ENCODE peak calls at places on chromosomes 5 and 9, in nine cellular contexts. One of them, this sample, is unnamed.

GRCh38 chr9:109014267-109015025 is 1.1 kb upstream of the CTNNAL1 start:
- DNase-seq in activated naive CD8-positive, alpha-beta T cell treated with anti-CD3 and anti-CD28 coated beads for 36 hours: no peak
- DNase-seq in coronary artery: peak; percentile 74
- DNase-seq in GM12865: no peak
- DNase-seq in memory B cell: no peak
- DNase-seq in progenitor cell of endocrine pancreas: no peak
- DNase-seq in stimulated activated CD8-positive, alpha-beta memory T cell treated with anti-CD3 and anti-CD28 coated beads, Interleukin-15, amount 100 ng/mL, for 1 hour: no peak
- DNase-seq in AG08395: peak; percentile 32
- DNase-seq in HuH-7: no peak
- DNase-seq in this sample: no peak

GRCh38 chr9:91241909-91242308 is 119.8 kb downstream of the AUH start:
- DNase-seq in coronary artery: no peak
- DNase-seq in activated naive CD8-positive, alpha-beta T cell treated with anti-CD3 and anti-CD28 coated beads for 36 hours: no peak
- DNase-seq in memory B cell: no peak
- DNase-seq in HuH-7: no peak
- DNase-seq in progenitor cell of endocrine pancreas: no peak
- DNase-seq in AG08395: no peak
- DNase-seq in GM12865: no peak
- DNase-seq in stimulated activated CD8-positive, alpha-beta memory T cell treated with anti-CD3 and anti-CD28 coated beads, Interleukin-15, amount 100 ng/mL, for 1 hour: no peak
- DNase-seq in this sample: no peak

GRCh38 chr9:35380619-35381018 is 109.3 kb upstream of the RUSC2 start:
- DNase-seq in memory B cell: no peak
- DNase-seq in HuH-7: no peak
- DNase-seq in AG08395: no peak
- DNase-seq in progenitor cell of endocrine pancreas: no peak
- DNase-seq in coronary artery: no peak
- DNase-seq in GM12865: no peak
- DNase-seq in activated naive CD8-positive, alpha-beta T cell treated with anti-CD3 and anti-CD28 coated beads for 36 hours: no peak
- DNase-seq in stimulated activated CD8-positive, alpha-beta memory T cell treated with anti-CD3 and anti-CD28 coated beads, Interleukin-15, amount 100 ng/mL, for 1 hour: no peak
- DNase-seq in this sample: no peak

GRCh38 chr9:88420227-88420626 is 32.0 kb downstream of the SPIN1 start:
- DNase-seq in coronary artery: no peak
- DNase-seq in GM12865: no peak
- DNase-seq in stimulated activated CD8-positive, alpha-beta memory T cell treated with anti-CD3 and anti-CD28 coated beads, Interleukin-15, amount 100 ng/mL, for 1 hour: no peak
- DNase-seq in HuH-7: no peak
- DNase-seq in activated naive CD8-positive, alpha-beta T cell treated with anti-CD3 and anti-CD28 coated beads for 36 hours: no peak
- DNase-seq in memory B cell: no peak
- DNase-seq in progenitor cell of endocrine pancreas: no peak
- DNase-seq in AG08395: no peak
- DNase-seq in this sample: no peak

GRCh38 chr9:27528886-27529315 is 713 bp downstream of the MOB3B start:
- DNase-seq in stimulated activated CD8-positive, alpha-beta memory T cell treated with anti-CD3 and anti-CD28 coated beads, Interleukin-15, amount 100 ng/mL, for 1 hour: no peak
- DNase-seq in HuH-7: peak; percentile 42
- DNase-seq in GM12865: peak; percentile 56
- DNase-seq in coronary artery: peak; percentile 83
- DNase-seq in AG08395: no peak
- DNase-seq in memory B cell: peak; percentile 58
- DNase-seq in progenitor cell of endocrine pancreas: peak; percentile 26
- DNase-seq in activated naive CD8-positive, alpha-beta T cell treated with anti-CD3 and anti-CD28 coated beads for 36 hours: peak; percentile 69
- DNase-seq in this sample: peak; percentile 65

GRCh38 chr5:86977185-86977584 is 290.5 kb upstream of the RASA1 start:
- DNase-seq in activated naive CD8-positive, alpha-beta T cell treated with anti-CD3 and anti-CD28 coated beads for 36 hours: no peak
- DNase-seq in memory B cell: no peak
- DNase-seq in progenitor cell of endocrine pancreas: no peak
- DNase-seq in GM12865: no peak
- DNase-seq in stimulated activated CD8-positive, alpha-beta memory T cell treated with anti-CD3 and anti-CD28 coated beads, Interleukin-15, amount 100 ng/mL, for 1 hour: no peak
- DNase-seq in AG08395: peak; percentile 4
- DNase-seq in coronary artery: no peak
- DNase-seq in HuH-7: no peak
- DNase-seq in this sample: no peak

GRCh38 chr5:128574041-128574440 is 36.0 kb upstream of the FBN2 start:
- DNase-seq in HuH-7: no peak
- DNase-seq in activated naive CD8-positive, alpha-beta T cell treated with anti-CD3 and anti-CD28 coated beads for 36 hours: no peak
- DNase-seq in coronary artery: no peak
- DNase-seq in stimulated activated CD8-positive, alpha-beta memory T cell treated with anti-CD3 and anti-CD28 coated beads, Interleukin-15, amount 100 ng/mL, for 1 hour: no peak
- DNase-seq in memory B cell: no peak
- DNase-seq in AG08395: no peak
- DNase-seq in GM12865: no peak
- DNase-seq in progenitor cell of endocrine pancreas: no peak
- DNase-seq in this sample: no peak

GRCh38 chr5:135033866-135034185 is 202 bp downstream of the PITX1 start:
- DNase-seq in progenitor cell of endocrine pancreas: no peak
- DNase-seq in GM12865: peak; percentile 37
- DNase-seq in activated naive CD8-positive, alpha-beta T cell treated with anti-CD3 and anti-CD28 coated beads for 36 hours: no peak
- DNase-seq in memory B cell: no peak
- DNase-seq in AG08395: peak; percentile 47
- DNase-seq in stimulated activated CD8-positive, alpha-beta memory T cell treated with anti-CD3 and anti-CD28 coated beads, Interleukin-15, amount 100 ng/mL, for 1 hour: no peak
- DNase-seq in coronary artery: no peak
- DNase-seq in HuH-7: no peak
- DNase-seq in this sample: no peak

GRCh38 chr9:107438211-107439030 is 51.1 kb downstream of the KLF4 start:
- DNase-seq in stimulated activated CD8-positive, alpha-beta memory T cell treated with anti-CD3 and anti-CD28 coated beads, Interleukin-15, amount 100 ng/mL, for 1 hour: no peak
- DNase-seq in activated naive CD8-positive, alpha-beta T cell treated with anti-CD3 and anti-CD28 coated beads for 36 hours: no peak
- DNase-seq in coronary artery: no peak
- DNase-seq in HuH-7: no peak
- DNase-seq in progenitor cell of endocrine pancreas: no peak
- DNase-seq in memory B cell: no peak
- DNase-seq in AG08395: no peak
- DNase-seq in GM12865: no peak
- DNase-seq in this sample: no peak

GRCh38 chr5:9589049-9589835 is 40.9 kb downstream of the TAS2R1 start:
- DNase-seq in progenitor cell of endocrine pancreas: no peak
- DNase-seq in memory B cell: no peak
- DNase-seq in AG08395: no peak
- DNase-seq in stimulated activated CD8-positive, alpha-beta memory T cell treated with anti-CD3 and anti-CD28 coated beads, Interleukin-15, amount 100 ng/mL, for 1 hour: no peak
- DNase-seq in GM12865: no peak
- DNase-seq in activated naive CD8-positive, alpha-beta T cell treated with anti-CD3 and anti-CD28 coated beads for 36 hours: no peak
- DNase-seq in coronary artery: no peak
- DNase-seq in HuH-7: no peak
- DNase-seq in this sample: no peak

GRCh38 chr5:14532180-14532579 is 49.4 kb upstream of the OTULINL start:
- DNase-seq in coronary artery: no peak
- DNase-seq in activated naive CD8-positive, alpha-beta T cell treated with anti-CD3 and anti-CD28 coated beads for 36 hours: no peak
- DNase-seq in HuH-7: no peak
- DNase-seq in stimulated activated CD8-positive, alpha-beta memory T cell treated with anti-CD3 and anti-CD28 coated beads, Interleukin-15, amount 100 ng/mL, for 1 hour: no peak
- DNase-seq in AG08395: no peak
- DNase-seq in progenitor cell of endocrine pancreas: no peak
- DNase-seq in memory B cell: no peak
- DNase-seq in GM12865: no peak
- DNase-seq in this sample: no peak

GRCh38 chr5:142100307-142100706 is 8.3 kb upstream of the NDFIP1 start:
- DNase-seq in memory B cell: no peak
- DNase-seq in stimulated activated CD8-positive, alpha-beta memory T cell treated with anti-CD3 and anti-CD28 coated beads, Interleukin-15, amount 100 ng/mL, for 1 hour: no peak
- DNase-seq in coronary artery: no peak
- DNase-seq in activated naive CD8-positive, alpha-beta T cell treated with anti-CD3 and anti-CD28 coated beads for 36 hours: no peak
- DNase-seq in HuH-7: no peak
- DNase-seq in AG08395: no peak
- DNase-seq in GM12865: no peak
- DNase-seq in progenitor cell of endocrine pancreas: no peak
- DNase-seq in this sample: no peak

GRCh38 chr5:171709930-171710329 is 75.7 kb upstream of the SMIM23 start:
- DNase-seq in coronary artery: peak; percentile 12
- DNase-seq in memory B cell: no peak
- DNase-seq in progenitor cell of endocrine pancreas: peak; percentile 5
- DNase-seq in HuH-7: no peak
- DNase-seq in AG08395: no peak
- DNase-seq in activated naive CD8-positive, alpha-beta T cell treated with anti-CD3 and anti-CD28 coated beads for 36 hours: no peak
- DNase-seq in stimulated activated CD8-positive, alpha-beta memory T cell treated with anti-CD3 and anti-CD28 coated beads, Interleukin-15, amount 100 ng/mL, for 1 hour: no peak
- DNase-seq in GM12865: no peak
- DNase-seq in this sample: no peak

GRCh38 chr5:153658606-153659005 is 168.1 kb downstream of the GRIA1 start:
- DNase-seq in activated naive CD8-positive, alpha-beta T cell treated with anti-CD3 and anti-CD28 coated beads for 36 hours: no peak
- DNase-seq in HuH-7: no peak
- DNase-seq in memory B cell: no peak
- DNase-seq in stimulated activated CD8-positive, alpha-beta memory T cell treated with anti-CD3 and anti-CD28 coated beads, Interleukin-15, amount 100 ng/mL, for 1 hour: no peak
- DNase-seq in GM12865: no peak
- DNase-seq in progenitor cell of endocrine pancreas: no peak
- DNase-seq in AG08395: no peak
- DNase-seq in coronary artery: no peak
- DNase-seq in this sample: no peak

GRCh38 chr9:79637180-79637925 is 65.6 kb downstream of the TLE4 start:
- DNase-seq in GM12865: no peak
- DNase-seq in stimulated activated CD8-positive, alpha-beta memory T cell treated with anti-CD3 and anti-CD28 coated beads, Interleukin-15, amount 100 ng/mL, for 1 hour: no peak
- DNase-seq in memory B cell: no peak
- DNase-seq in HuH-7: no peak
- DNase-seq in progenitor cell of endocrine pancreas: no peak
- DNase-seq in coronary artery: no peak
- DNase-seq in AG08395: no peak
- DNase-seq in activated naive CD8-positive, alpha-beta T cell treated with anti-CD3 and anti-CD28 coated beads for 36 hours: no peak
- DNase-seq in this sample: no peak

GRCh38 chr9:113985968-113986585 is 92.0 kb downstream of the AMBP start:
- DNase-seq in progenitor cell of endocrine pancreas: no peak
- DNase-seq in HuH-7: no peak
- DNase-seq in AG08395: no peak
- DNase-seq in GM12865: no peak
- DNase-seq in activated naive CD8-positive, alpha-beta T cell treated with anti-CD3 and anti-CD28 coated beads for 36 hours: no peak
- DNase-seq in memory B cell: no peak
- DNase-seq in stimulated activated CD8-positive, alpha-beta memory T cell treated with anti-CD3 and anti-CD28 coated beads, Interleukin-15, amount 100 ng/mL, for 1 hour: no peak
- DNase-seq in coronary artery: no peak
- DNase-seq in this sample: no peak

GRCh38 chr9:109286981-109287380 is 33.9 kb downstream of the EPB41L4B start:
- DNase-seq in memory B cell: no peak
- DNase-seq in HuH-7: no peak
- DNase-seq in GM12865: no peak
- DNase-seq in AG08395: no peak
- DNase-seq in activated naive CD8-positive, alpha-beta T cell treated with anti-CD3 and anti-CD28 coated beads for 36 hours: no peak
- DNase-seq in coronary artery: no peak
- DNase-seq in stimulated activated CD8-positive, alpha-beta memory T cell treated with anti-CD3 and anti-CD28 coated beads, Interleukin-15, amount 100 ng/mL, for 1 hour: no peak
- DNase-seq in progenitor cell of endocrine pancreas: no peak
- DNase-seq in this sample: no peak

GRCh38 chr5:83430130-83431010 is 41.2 kb upstream of the VCAN start:
- DNase-seq in HuH-7: peak; percentile 49
- DNase-seq in activated naive CD8-positive, alpha-beta T cell treated with anti-CD3 and anti-CD28 coated beads for 36 hours: peak; percentile 45
- DNase-seq in coronary artery: no peak
- DNase-seq in stimulated activated CD8-positive, alpha-beta memory T cell treated with anti-CD3 and anti-CD28 coated beads, Interleukin-15, amount 100 ng/mL, for 1 hour: peak; percentile 14
- DNase-seq in memory B cell: peak; percentile 10
- DNase-seq in progenitor cell of endocrine pancreas: peak; percentile 26
- DNase-seq in GM12865: peak; percentile 85
- DNase-seq in AG08395: peak; percentile 54
- DNase-seq in this sample: no peak

GRCh38 chr9:121200346-121200745 is 1.3 kb downstream of the RAB14 start:
- DNase-seq in HuH-7: no peak
- DNase-seq in memory B cell: no peak
- DNase-seq in GM12865: no peak
- DNase-seq in stimulated activated CD8-positive, alpha-beta memory T cell treated with anti-CD3 and anti-CD28 coated beads, Interleukin-15, amount 100 ng/mL, for 1 hour: no peak
- DNase-seq in AG08395: no peak
- DNase-seq in coronary artery: no peak
- DNase-seq in progenitor cell of endocrine pancreas: no peak
- DNase-seq in activated naive CD8-positive, alpha-beta T cell treated with anti-CD3 and anti-CD28 coated beads for 36 hours: no peak
- DNase-seq in this sample: no peak

GRCh38 chr5:122192883-122193496 is 63.6 kb downstream of the ZNF474 start:
- DNase-seq in HuH-7: peak; percentile 15
- DNase-seq in progenitor cell of endocrine pancreas: peak; percentile 24
- DNase-seq in stimulated activated CD8-positive, alpha-beta memory T cell treated with anti-CD3 and anti-CD28 coated beads, Interleukin-15, amount 100 ng/mL, for 1 hour: no peak
- DNase-seq in coronary artery: no peak
- DNase-seq in AG08395: peak; percentile 69
- DNase-seq in GM12865: peak; percentile 68
- DNase-seq in memory B cell: no peak
- DNase-seq in activated naive CD8-positive, alpha-beta T cell treated with anti-CD3 and anti-CD28 coated beads for 36 hours: no peak
- DNase-seq in this sample: no peak

GRCh38 chr5:41093803-41094202 is 22.7 kb upstream of the MROH2B start:
- DNase-seq in HuH-7: no peak
- DNase-seq in GM12865: no peak
- DNase-seq in coronary artery: no peak
- DNase-seq in AG08395: no peak
- DNase-seq in progenitor cell of endocrine pancreas: no peak
- DNase-seq in memory B cell: no peak
- DNase-seq in activated naive CD8-positive, alpha-beta T cell treated with anti-CD3 and anti-CD28 coated beads for 36 hours: no peak
- DNase-seq in stimulated activated CD8-positive, alpha-beta memory T cell treated with anti-CD3 and anti-CD28 coated beads, Interleukin-15, amount 100 ng/mL, for 1 hour: no peak
- DNase-seq in this sample: no peak

GRCh38 chr9:133569891-133570651 is 35.6 kb downstream of the ADAMTSL2 start:
- DNase-seq in AG08395: no peak
- DNase-seq in HuH-7: no peak
- DNase-seq in stimulated activated CD8-positive, alpha-beta memory T cell treated with anti-CD3 and anti-CD28 coated beads, Interleukin-15, amount 100 ng/mL, for 1 hour: no peak
- DNase-seq in progenitor cell of endocrine pancreas: no peak
- DNase-seq in GM12865: no peak
- DNase-seq in activated naive CD8-positive, alpha-beta T cell treated with anti-CD3 and anti-CD28 coated beads for 36 hours: no peak
- DNase-seq in memory B cell: no peak
- DNase-seq in coronary artery: no peak
- DNase-seq in this sample: no peak

GRCh38 chr5:99037668-99038067 is 108.9 kb upstream of the CHD1 start:
- DNase-seq in coronary artery: no peak
- DNase-seq in stimulated activated CD8-positive, alpha-beta memory T cell treated with anti-CD3 and anti-CD28 coated beads, Interleukin-15, amount 100 ng/mL, for 1 hour: peak; percentile 19
- DNase-seq in progenitor cell of endocrine pancreas: no peak
- DNase-seq in memory B cell: peak; percentile 42
- DNase-seq in activated naive CD8-positive, alpha-beta T cell treated with anti-CD3 and anti-CD28 coated beads for 36 hours: peak; percentile 22
- DNase-seq in HuH-7: no peak
- DNase-seq in AG08395: no peak
- DNase-seq in GM12865: peak; percentile 64
- DNase-seq in this sample: no peak

GRCh38 chr9:131382850-131383729 is 10.8 kb upstream of the PRRC2B start:
- DNase-seq in HuH-7: peak; percentile 67
- DNase-seq in progenitor cell of endocrine pancreas: no peak
- DNase-seq in AG08395: peak; percentile 81
- DNase-seq in stimulated activated CD8-positive, alpha-beta memory T cell treated with anti-CD3 and anti-CD28 coated beads, Interleukin-15, amount 100 ng/mL, for 1 hour: no peak
- DNase-seq in memory B cell: no peak
- DNase-seq in activated naive CD8-positive, alpha-beta T cell treated with anti-CD3 and anti-CD28 coated beads for 36 hours: no peak
- DNase-seq in GM12865: no peak
- DNase-seq in coronary artery: no peak
- DNase-seq in this sample: no peak

GRCh38 chr5:116291271-116291670 is 206.4 kb downstream of the COMMD10 start:
- DNase-seq in progenitor cell of endocrine pancreas: no peak
- DNase-seq in memory B cell: no peak
- DNase-seq in coronary artery: no peak
- DNase-seq in HuH-7: no peak
- DNase-seq in stimulated activated CD8-positive, alpha-beta memory T cell treated with anti-CD3 and anti-CD28 coated beads, Interleukin-15, amount 100 ng/mL, for 1 hour: no peak
- DNase-seq in AG08395: no peak
- DNase-seq in activated naive CD8-positive, alpha-beta T cell treated with anti-CD3 and anti-CD28 coated beads for 36 hours: no peak
- DNase-seq in GM12865: no peak
- DNase-seq in this sample: no peak

GRCh38 chr5:850511-851006 is at the start of gene ZDHHC11:
- DNase-seq in AG08395: no peak
- DNase-seq in progenitor cell of endocrine pancreas: no peak
- DNase-seq in GM12865: no peak
- DNase-seq in HuH-7: peak; percentile 47
- DNase-seq in activated naive CD8-positive, alpha-beta T cell treated with anti-CD3 and anti-CD28 coated beads for 36 hours: no peak
- DNase-seq in memory B cell: no peak
- DNase-seq in stimulated activated CD8-positive, alpha-beta memory T cell treated with anti-CD3 and anti-CD28 coated beads, Interleukin-15, amount 100 ng/mL, for 1 hour: no peak
- DNase-seq in coronary artery: no peak
- DNase-seq in this sample: peak; percentile 10

GRCh38 chr9:38682713-38683112 is 37.2 kb downstream of the FAM240B start:
- DNase-seq in HuH-7: no peak
- DNase-seq in AG08395: peak; percentile 38
- DNase-seq in coronary artery: no peak
- DNase-seq in memory B cell: no peak
- DNase-seq in GM12865: no peak
- DNase-seq in activated naive CD8-positive, alpha-beta T cell treated with anti-CD3 and anti-CD28 coated beads for 36 hours: no peak
- DNase-seq in stimulated activated CD8-positive, alpha-beta memory T cell treated with anti-CD3 and anti-CD28 coated beads, Interleukin-15, amount 100 ng/mL, for 1 hour: no peak
- DNase-seq in progenitor cell of endocrine pancreas: no peak
- DNase-seq in this sample: no peak

GRCh38 chr5:77869115-77869798 is 93.1 kb upstream of the TBCA start:
- DNase-seq in stimulated activated CD8-positive, alpha-beta memory T cell treated with anti-CD3 and anti-CD28 coated beads, Interleukin-15, amount 100 ng/mL, for 1 hour: no peak
- DNase-seq in progenitor cell of endocrine pancreas: no peak
- DNase-seq in GM12865: no peak
- DNase-seq in AG08395: no peak
- DNase-seq in activated naive CD8-positive, alpha-beta T cell treated with anti-CD3 and anti-CD28 coated beads for 36 hours: no peak
- DNase-seq in memory B cell: no peak
- DNase-seq in HuH-7: no peak
- DNase-seq in coronary artery: no peak
- DNase-seq in this sample: no peak

This sample was measured in activated B cell treated with CpG ODN at 0.5 μM for 24 hours.